ENCODE peak calls at places on chromosomes 1 and 21, in seven cellular contexts. K, V, A, M, O, T and Y are unnamed samples.

GRCh38 chr1:54215578-54215977 is 15.6 kb downstream of the MRPL37 start:
- DNase-seq in K (no peak), V (no peak), A (no peak), M (no peak), O (no peak), T (no peak), Y (no peak)

GRCh38 chr1:49356594-49356993 is 579.9 kb upstream of the BEND5 start:
- DNase-seq in K (no peak), V (no peak), A (peak), M (no peak), O (no peak), T (no peak), Y (no peak)

GRCh38 chr1:78441921-78442320 is 48.9 kb upstream of the PTGFR start:
- DNase-seq in K (no peak), V (no peak), A (no peak), M (no peak), O (no peak), T (no peak), Y (no peak)

GRCh38 chr21:31136891-31137290 is 98.6 kb upstream of the KRTAP19-8 start:
- DNase-seq in K (no peak), V (no peak), A (no peak), M (peak), O (peak), T (no peak), Y (no peak)

GRCh38 chr1:85134583-85135455 is 66.0 kb downstream of the SYDE2 start:
- DNase-seq in K (no peak), V (peak), A (no peak), M (no peak), O (no peak), T (no peak), Y (no peak)

GRCh38 chr1:3646596-3646995 is 3.3 kb downstream of the WRAP73 start:
- DNase-seq in K (no peak), V (no peak), A (no peak), M (no peak), O (no peak), T (no peak), Y (no peak)

GRCh38 chr1:37473431-37474050 is 839 bp upstream of the ZC3H12A start:
- DNase-seq in K (peak), V (no peak), A (no peak), M (no peak), O (peak), T (no peak), Y (no peak)

GRCh38 chr1:8597455-8597854 is 220.0 kb downstream of the RERE start:
- DNase-seq in K (no peak), V (no peak), A (no peak), M (no peak), O (peak), T (no peak), Y (no peak)

GRCh38 chr1:84143796-84144565 is at the start of gene PRKACB:
- DNase-seq in K (no peak), V (no peak), A (no peak), M (peak), O (no peak), T (no peak), Y (no peak)

GRCh38 chr1:72283204-72284083 is 1.1 kb upstream of the NEGR1 start:
- DNase-seq in K (no peak), V (no peak), A (peak), M (no peak), O (peak), T (peak), Y (no peak)

GRCh38 chr21:46116846-46117585 is 19.1 kb downstream of the COL6A2 start:
- DNase-seq in K (no peak), V (no peak), A (no peak), M (no peak), O (peak), T (peak), Y (no peak)

GRCh38 chr1:229249854-229250644 is 20.9 kb upstream of the RAB4A start:
- DNase-seq in K (no peak), V (no peak), A (no peak), M (no peak), O (no peak), T (no peak), Y (no peak)

GRCh38 chr1:167450843-167451242 is 67.5 kb downstream of the CD247 start:
- DNase-seq in K (no peak), V (no peak), A (no peak), M (no peak), O (no peak), T (no peak), Y (no peak)

GRCh38 chr1:116334015-116334547 is 39.0 kb upstream of the ATP1A1 start:
- DNase-seq in K (no peak), V (peak), A (no peak), M (no peak), O (no peak), T (no peak), Y (no peak)

GRCh38 chr1:20174937-20175666 is 10.8 kb upstream of the UBXN10 start:
- DNase-seq in K (no peak), V (no peak), A (no peak), M (no peak), O (no peak), T (no peak), Y (no peak)

GRCh38 chr21:41767606-41768370 is 936 bp upstream of the RIPK4 start:
- DNase-seq in K (no peak), V (no peak), A (no peak), M (no peak), O (no peak), T (no peak), Y (no peak)

GRCh38 chr1:32817815-32818786 is 648 bp downstream of the S100PBP start:
- DNase-seq in K (peak), V (peak), A (peak), M (no peak), O (peak), T (peak), Y (peak)

GRCh38 chr1:151510020-151510405 is 1.2 kb upstream of the CGN start:
- DNase-seq in K (no peak), V (no peak), A (peak), M (no peak), O (no peak), T (no peak), Y (no peak)

GRCh38 chr1:243924188-243924587 is 74.1 kb upstream of the AKT3 start:
- DNase-seq in K (no peak), V (no peak), A (no peak), M (no peak), O (no peak), T (no peak), Y (no peak)
- TF ChIP-seq YY1 in K (no peak), V (no peak), A (no peak), M (no peak), O (no peak), T (no peak), Y (no peak)

DNA sequence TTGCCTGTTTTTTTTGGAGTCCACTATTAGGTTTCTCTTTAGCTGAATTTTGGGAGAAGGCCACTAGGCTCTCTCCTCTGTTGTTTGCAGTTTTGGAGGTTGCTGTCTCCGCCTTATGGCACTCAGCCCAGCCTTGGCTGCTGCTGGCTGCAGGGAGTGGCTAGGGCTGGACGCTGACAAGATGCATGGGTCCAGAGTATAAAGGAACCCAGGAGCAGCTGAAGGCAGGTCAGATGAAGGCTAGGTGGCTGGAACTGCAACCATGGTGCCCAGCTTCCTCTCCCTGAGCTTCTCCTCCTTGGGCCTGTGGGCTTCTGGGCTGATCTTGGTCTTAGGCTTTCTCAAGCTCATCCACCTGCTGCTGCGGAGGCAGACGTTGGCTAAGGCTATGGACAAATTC is at the start of gene CYP4B1:
- DNase-seq in K (no peak), V (no peak), A (no peak), M (no peak), O (no peak), T (no peak), Y (no peak)
- TF ChIP-seq YY1 in K (no peak), V (no peak), A (no peak), M (no peak), O (no peak), T (no peak), Y (no peak)

DNA sequence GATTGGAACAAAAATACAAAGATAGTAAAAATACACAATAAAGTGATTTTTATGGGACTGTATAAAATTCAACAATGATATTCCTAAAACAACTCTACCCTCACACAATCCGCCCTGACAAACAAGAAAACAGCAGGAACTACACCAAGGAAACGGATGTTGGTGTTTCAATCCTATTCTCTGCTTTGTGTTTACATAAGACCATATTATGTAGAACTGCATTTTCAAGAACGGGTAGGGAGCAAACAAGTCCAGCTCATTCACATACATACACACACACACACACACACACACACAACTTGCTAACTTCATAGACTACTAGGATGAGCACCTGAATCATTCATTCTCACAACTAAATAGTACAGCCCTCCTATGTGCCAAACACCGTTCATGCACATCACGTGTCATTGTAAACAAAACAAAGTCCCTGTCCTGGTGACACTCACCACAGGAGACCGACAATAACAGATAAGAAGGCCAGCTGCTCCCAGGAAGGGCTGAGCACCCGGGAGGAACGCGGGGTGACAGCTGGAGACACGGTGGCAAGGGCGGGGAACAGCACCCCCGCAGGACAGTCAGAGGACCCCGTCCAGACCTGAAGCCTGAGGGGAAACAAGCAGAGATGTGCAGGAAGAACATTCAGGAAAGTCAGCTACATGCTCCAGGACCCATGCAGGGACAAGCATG is 43.0 kb downstream of the NPHP4 start:
- DNase-seq in K (peak), V (peak), A (no peak), M (no peak), O (peak), T (peak), Y (no peak)
- TF ChIP-seq YY1 in K (no peak), V (no peak), A (no peak), M (no peak), O (no peak), T (no peak), Y (no peak)

DNA sequence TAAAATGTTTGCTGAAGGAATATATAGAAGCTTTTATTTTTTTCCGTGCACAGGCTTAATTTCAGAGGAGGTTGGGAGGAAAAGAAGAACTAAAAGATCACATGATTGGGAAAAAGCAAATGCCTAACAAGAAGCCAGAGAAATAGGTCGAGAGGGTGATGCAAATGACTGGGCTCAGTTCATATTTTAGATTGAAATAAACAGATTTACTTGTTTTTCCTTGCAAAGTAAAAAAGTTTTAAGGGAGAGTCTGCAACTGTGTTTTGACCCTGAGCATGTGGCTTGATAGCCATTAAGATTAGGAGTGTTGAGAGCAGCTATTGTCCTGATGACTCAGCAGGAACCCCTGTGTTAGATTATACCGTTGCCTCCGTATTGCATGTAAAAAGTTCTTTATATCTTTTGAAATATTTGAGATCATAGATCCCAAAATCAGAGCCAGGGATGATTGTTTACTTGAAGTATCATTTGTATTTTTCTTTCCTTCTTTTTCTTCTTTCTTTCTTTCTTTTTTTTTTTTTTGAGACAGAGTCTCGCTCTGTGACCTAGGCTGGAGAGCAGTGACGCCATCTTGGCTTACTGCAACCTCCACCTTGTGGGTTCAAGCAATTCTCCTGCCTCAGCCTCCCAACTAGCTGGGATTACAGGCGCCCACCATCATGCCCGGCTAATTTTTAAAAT is 20.2 kb downstream of the CLIC4 start:
- DNase-seq in K (peak), V (no peak), A (no peak), M (no peak), O (peak), T (peak), Y (no peak)
- TF ChIP-seq YY1 in K (peak), V (no peak), A (no peak), M (no peak), O (peak), T (no peak), Y (no peak)

GRCh38 chr1:58908539-58909161 is 124.8 kb upstream of the JUN start:
- DNase-seq in K (no peak), V (peak), A (no peak), M (no peak), O (no peak), T (no peak), Y (no peak)
- TF ChIP-seq YY1 in K (no peak), V (no peak), A (no peak), M (no peak), O (no peak), T (no peak), Y (no peak)

GRCh38 chr1:46594068-46594467 is 10.0 kb downstream of the MKNK1 start:
- DNase-seq in K (no peak), V (no peak), A (no peak), M (no peak), O (no peak), T (no peak), Y (no peak)
- TF ChIP-seq YY1 in K (no peak), V (no peak), A (no peak), M (no peak), O (no peak), T (no peak), Y (no peak)

GRCh38 chr1:23980725-23981063 is 567 bp upstream of the SRSF10 start:
- DNase-seq in K (peak), V (no peak), A (no peak), M (no peak), O (peak), T (peak), Y (peak)
- TF ChIP-seq YY1 in K (no peak), V (no peak), A (no peak), M (peak), O (no peak), T (no peak), Y (peak)